ENCODE peak calls at places on chromosomes 11 and 22, in five cellular contexts. R is AG04450, P is cardiac muscle cell, D is fibroblast of lung, T is esophagus squamous epithelium. A is an unnamed sample.

GRCh38 chr11:47539681-47540039 is 13.3 kb downstream of the CELF1 start:
- DNase-seq in R (no peak), P (no peak), D (no peak), T (no peak), A (no peak)

GRCh38 chr11:69664901-69665300 is 10.3 kb downstream of the LTO1 start:
- DNase-seq in R (no peak), P (no peak), D (no peak), T (no peak), A (no peak)

GRCh38 chr11:105821366-105821765 is 200.7 kb downstream of the MSANTD4 start:
- DNase-seq in R (no peak), P (no peak), D (no peak), T (no peak), A (peak; percentile 12)

GRCh38 chr11:67252831-67253239 is 13.4 kb upstream of the GRK2 start:
- DNase-seq in R (no peak), P (peak; percentile 46), D (peak; percentile 46), T (no peak), A (no peak)

GRCh38 chr11:130674686-130675085 is 226.2 kb downstream of the ADAMTS15 start:
- DNase-seq in R (no peak), P (no peak), D (no peak), T (no peak), A (no peak)

GRCh38 chr11:47220401-47220821 is 5.6 kb downstream of the DDB2 start:
- DNase-seq in R (no peak), P (peak; percentile 88), D (peak; percentile 86), T (no peak), A (no peak)

GRCh38 chr22:36409911-36410756 is 22.4 kb upstream of the MYH9 start:
- DNase-seq in R (no peak), P (peak; percentile 98), D (peak; percentile 50), T (peak; percentile 45), A (peak; percentile 92)

GRCh38 chr11:108620958-108621772 is 27.6 kb upstream of the EXPH5 start:
- DNase-seq in R (no peak), P (no peak), D (no peak), T (no peak), A (no peak)

GRCh38 chr11:11989774-11990744 is 18.4 kb downstream of the DKK3 start:
- DNase-seq in R (no peak), P (no peak), D (no peak), T (no peak), A (no peak)

GRCh38 chr22:32206774-32207758 is 2.2 kb upstream of the RFPL2 start:
- DNase-seq in R (no peak), P (peak; percentile 25), D (no peak), T (no peak), A (no peak)

GRCh38 chr11:64071849-64072248 is 36.1 kb downstream of the FLRT1 start:
- DNase-seq in R (no peak), P (no peak), D (no peak), T (no peak), A (no peak)

GRCh38 chr22:40215266-40215665 is 37.5 kb downstream of the TNRC6B start:
- DNase-seq in R (no peak), P (no peak), D (no peak), T (no peak), A (no peak)

GRCh38 chr11:22711880-22712279 is 45.5 kb downstream of the GAS2 start:
- DNase-seq in R (no peak), P (no peak), D (no peak), T (no peak), A (no peak)

GRCh38 chr11:62390237-62390636 is 28.6 kb upstream of the SCGB1A1 start:
- DNase-seq in R (no peak), P (no peak), D (no peak), T (no peak), A (no peak)

GRCh38 chr11:27012254-27012921 is 18.5 kb downstream of the FIBIN start:
- DNase-seq in R (peak; percentile 64), P (peak; percentile 14), D (peak; percentile 90), T (no peak), A (peak; percentile 73)

GRCh38 chr11:46529086-46529905 is 64.5 kb downstream of the AMBRA1 start:
- DNase-seq in R (no peak), P (peak; percentile 81), D (peak; percentile 66), T (peak; percentile 7), A (no peak)

GRCh38 chr11:10457901-10458300 is 2.8 kb downstream of the AMPD3 start:
- DNase-seq in R (no peak), P (no peak), D (no peak), T (no peak), A (no peak)

GRCh38 chr22:37196539-37197450 is 8.7 kb upstream of the C1QTNF6 start:
- DNase-seq in R (peak; percentile 38), P (peak; percentile 61), D (peak; percentile 87), T (no peak), A (peak; percentile 75)

GRCh38 chr11:69164824-69165223 is 9.1 kb downstream of the SMIM38 start:
- DNase-seq in R (no peak), P (no peak), D (no peak), T (no peak), A (no peak)

GRCh38 chr11:116445108-116446047 is 327.4 kb downstream of the BUD13 start:
- DNase-seq in R (no peak), P (no peak), D (no peak), T (no peak), A (no peak)

GRCh38 chr11:71355266-71355665 is 92.9 kb downstream of the DHCR7 start:
- DNase-seq in R (no peak), P (no peak), D (no peak), T (no peak), A (no peak)

GRCh38 chr11:74460481-74461154 is 6.7 kb downstream of the KCNE3 start:
- DNase-seq in R (no peak), P (no peak), D (peak; percentile 38), T (no peak), A (no peak)

GRCh38 chr11:36469063-36469462 is 41.0 kb downstream of the TRAF6 start:
- DNase-seq in R (no peak), P (no peak), D (no peak), T (no peak), A (no peak)

GRCh38 chr11:33187851-33188722 is 26.8 kb upstream of the CSTF3 start:
- DNase-seq in R (no peak), P (no peak), D (no peak), T (no peak), A (no peak)

GRCh38 chr11:33445761-33446161 is 188.6 kb downstream of the HIPK3 start:
- DNase-seq in R (no peak), P (no peak), D (no peak), T (no peak), A (peak; percentile 6)

GRCh38 chr11:26229270-26229669 is 102.7 kb upstream of the ANO3 start:
- DNase-seq in R (peak; percentile 72), P (no peak), D (peak; percentile 100), T (no peak), A (no peak)

GRCh38 chr22:47452184-47452583 is 689.7 kb downstream of the TBC1D22A start:
- DNase-seq in R (no peak), P (no peak), D (no peak), T (no peak), A (no peak)
- TF ChIP-seq CTCF in R (no peak), P (no peak), D (no peak), T (peak; percentile 14), A (no peak)

DNA sequence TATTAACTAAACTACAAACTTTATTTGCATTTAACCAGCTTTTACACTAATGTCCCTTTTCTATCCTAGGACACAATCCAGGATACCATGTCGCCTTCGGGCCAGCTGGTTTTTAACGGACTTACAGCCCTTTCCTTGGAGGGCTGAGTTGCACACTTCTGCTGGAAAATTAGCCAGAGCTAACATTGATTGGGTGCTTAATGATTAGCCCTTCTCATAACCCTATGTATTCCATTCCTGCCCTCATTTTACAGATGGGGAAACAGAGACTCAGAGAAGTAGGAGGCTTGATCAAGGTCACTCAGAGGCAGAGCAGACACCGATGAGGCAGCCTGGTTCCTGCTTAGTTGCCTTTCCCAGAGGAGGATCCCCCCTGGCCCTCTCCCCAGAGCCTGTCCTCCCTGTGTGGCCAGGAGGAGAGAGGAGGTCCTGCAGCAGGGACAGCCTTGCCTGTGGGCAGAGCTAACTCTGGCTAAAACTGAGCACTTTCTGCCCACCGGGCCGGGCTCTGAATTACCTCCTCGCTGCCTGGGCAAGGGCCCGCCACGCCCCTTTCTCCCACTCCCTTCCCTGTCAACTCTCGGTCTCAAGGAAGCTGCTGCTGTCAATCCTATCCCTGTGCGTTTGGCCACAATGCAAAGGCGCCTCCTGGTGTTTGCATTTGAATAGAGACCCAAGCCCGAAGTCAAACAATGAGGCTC is 59.6 kb upstream of the PAX6 start:
- DNase-seq in R (peak; percentile 2), P (peak; percentile 70), D (peak; percentile 50), T (no peak), A (peak; percentile 26)
- H3K4me3 ChIP-seq in R (no peak overlapping the region), P (no peak overlapping the region), D (no peak overlapping the region), T (no peak overlapping the region), A (no peak overlapping the region)

GRCh38 chr11:132312161-132312560 is 941.7 kb downstream of the NTM start:
- DNase-seq in R (peak; percentile 54), P (no peak), D (peak; percentile 34), T (no peak), A (peak; percentile 33)

GRCh38 chr11:132307309-132308020 is 937.0 kb downstream of the NTM start:
- DNase-seq in R (no peak), P (no peak), D (no peak), T (no peak), A (no peak)

GRCh38 chr11:132311703-132312102 is 941.3 kb downstream of the NTM start:
- DNase-seq in R (no peak), P (no peak), D (no peak), T (no peak), A (no peak)

GRCh38 chr11:132310390-132311375 is 940.3 kb downstream of the NTM start:
- DNase-seq in R (no peak), P (peak; percentile 29), D (no peak), T (no peak), A (no peak)

GRCh38 chr11:132312616-132313210 is 942.3 kb downstream of the NTM start:
- DNase-seq in R (no peak), P (peak; percentile 67), D (peak; percentile 38), T (no peak), A (no peak)
- TF ChIP-seq CTCF in R (peak; percentile 69), P (peak; percentile 70), D (peak; percentile 55), T (peak; percentile 27), A (peak; percentile 74)

GRCh38 chr11:122671270-122671906 is 15.9 kb downstream of the UBASH3B start:
- DNase-seq in R (peak; percentile 63), P (no peak), D (peak; percentile 72), T (no peak), A (no peak)
- H3K4me3 ChIP-seq in R (no peak overlapping the region), P (no peak overlapping the region), D (no peak overlapping the region), T (no peak overlapping the region), A (no peak overlapping the region)

DNA sequence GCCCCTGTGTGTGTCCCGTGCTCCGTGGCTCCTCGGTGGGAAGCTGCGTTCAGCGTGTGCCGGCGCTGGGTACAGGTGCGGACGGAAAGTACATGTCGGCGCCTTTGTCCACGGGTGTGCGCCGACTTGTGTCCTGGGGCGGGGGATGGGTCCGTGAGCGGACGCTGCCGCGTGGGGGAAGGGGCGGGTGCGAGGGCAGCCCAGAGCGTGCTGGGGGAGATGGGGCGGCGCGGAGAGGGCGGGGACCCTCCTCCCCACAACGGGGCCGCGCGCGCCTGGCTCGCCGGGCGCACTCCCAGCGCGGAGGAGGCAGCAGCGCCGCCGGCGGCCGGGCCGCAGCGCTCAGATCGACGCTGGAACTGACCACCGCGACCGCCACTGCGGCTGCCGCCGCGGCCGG is 33.6 kb upstream of the RELT start:
- DNase-seq in R (no peak), P (peak; percentile 59), D (no peak), T (no peak), A (no peak)
- TF ChIP-seq CTCF in R (no peak), P (no peak), D (no peak), T (no peak), A (no peak)